ENCODE peak calls at places on chromosomes 16 and 17, in seven cellular contexts. A is IMR-90, F is mesendoderm, G is trophoblast cell, R is H9, V is H1, B is neuronal stem cell. T is an unnamed sample.

GRCh38 chr16:797120-797420 is 3.5 kb downstream of the GNG13 start:
- DNase-seq in A (no peak), V (no peak), B (no peak), F (peak), G (no peak), R (peak), T (no peak)

GRCh38 chr16:56993204-56993603 is 3.8 kb downstream of the NLRC5 start:
- DNase-seq in G (no peak), F (no peak), V (no peak), A (peak), B (no peak), R (no peak), T (no peak)

GRCh38 chr17:72440961-72441360 is 320.1 kb downstream of the SOX9 start:
- DNase-seq in F (no peak), B (no peak), G (no peak), R (no peak), A (no peak), V (no peak), T (no peak)

GRCh38 chr17:70313031-70313430 is 143.7 kb downstream of the KCNJ2 start:
- DNase-seq in B (no peak), A (peak), G (no peak), R (no peak), F (no peak), V (no peak), T (no peak)

GRCh38 chr16:87794485-87795078 is 28.8 kb upstream of the KLHDC4 start:
- DNase-seq in G (peak), R (no peak), F (no peak), V (no peak), B (no peak), A (no peak), T (no peak)

GRCh38 chr17:28398280-28398981 is 7.6 kb downstream of the SLC46A1 start:
- DNase-seq in G (no peak), B (no peak), F (no peak), A (peak), R (no peak), V (no peak), T (no peak)

GRCh38 chr17:58254803-58255202 is 16.4 kb downstream of the LPO start:
- DNase-seq in G (no peak), V (no peak), B (no peak), A (no peak), F (peak), R (peak), T (no peak)

GRCh38 chr16:63690267-63690666 is 1431.6 kb downstream of the CDH11 start:
- DNase-seq in B (no peak), R (no peak), G (no peak), V (no peak), A (no peak), F (no peak), T (no peak)

GRCh38 chr17:6052926-6053325 is 17.3 kb upstream of the WSCD1 start:
- DNase-seq in B (no peak), A (no peak), F (no peak), R (no peak), G (no peak), V (no peak), T (no peak)

DNA sequence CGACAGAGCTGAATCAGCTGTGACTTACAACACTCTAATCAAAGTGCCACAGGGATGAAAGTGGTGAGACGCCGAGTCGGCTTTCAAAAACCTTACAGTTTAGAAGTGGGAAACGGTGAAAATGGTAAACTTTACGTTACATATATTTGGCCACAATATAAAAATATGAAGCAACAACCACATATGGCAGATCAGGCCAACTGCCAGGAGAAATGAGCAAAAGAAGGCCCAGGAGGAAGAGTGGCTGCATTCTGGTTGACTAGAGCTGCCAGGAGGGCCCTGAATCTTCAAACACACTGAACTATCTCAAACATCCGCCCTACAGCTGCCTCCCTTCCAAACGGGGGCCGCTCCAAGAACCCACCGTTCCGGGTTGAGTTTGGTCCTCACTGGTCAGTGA is 56.3 kb downstream of the MRM3 start:
- DNase-seq in F (no peak), R (no peak), G (no peak), B (no peak), A (no peak), V (no peak), T (no peak)
- H3K4ac ChIP-seq in F (no peak), R (no peak), G (no peak), B (no peak), A (no peak), V (no peak), T (no peak)

GRCh38 chr17:11589706-11590105 is 8.6 kb upstream of the DNAH9 start:
- DNase-seq in R (peak), A (no peak), F (no peak), V (no peak), G (no peak), B (no peak), T (no peak)
- H2BK5ac ChIP-seq in R (no peak), A (no peak), F (no peak), V (no peak), G (no peak), B (no peak), T (no peak)

DNA sequence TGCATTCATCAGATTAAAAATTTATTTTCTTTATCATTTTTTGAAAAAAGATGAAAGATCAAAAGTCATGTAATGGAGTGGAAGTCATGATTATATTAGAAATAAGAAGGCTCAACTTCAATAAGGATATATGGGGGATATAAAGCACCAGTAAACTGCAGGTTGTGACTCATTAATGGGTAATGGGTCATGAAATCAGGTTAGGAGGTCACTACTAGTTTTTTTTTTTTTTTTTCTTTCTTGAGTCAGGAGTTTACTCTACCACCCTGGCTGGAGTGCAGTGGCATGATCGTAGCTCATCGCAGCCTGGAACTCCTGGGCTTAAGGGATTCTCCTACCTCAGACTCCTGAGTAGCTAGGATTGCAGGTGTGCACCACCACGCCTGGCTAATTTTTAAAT is 14.3 kb downstream of the EFCAB13 start:
- DNase-seq in B (no peak), R (no peak), A (no peak), V (no peak), G (no peak), F (no peak), T (no peak)
- H3K4ac ChIP-seq in B (no peak), R (no peak), A (no peak), V (no peak), G (no peak), F (no peak), T (no peak)

GRCh38 chr16:11245222-11245737 is 10.7 kb downstream of the SOCS1 start:
- DNase-seq in V (no peak), G (no peak), B (no peak), A (no peak), R (no peak), F (no peak), T (no peak)

GRCh38 chr16:11242658-11243057 is 13.3 kb downstream of the SOCS1 start:
- DNase-seq in B (no peak), R (no peak), F (no peak), A (no peak), V (no peak), G (no peak), T (no peak)

GRCh38 chr16:11249233-11250061 is 6.6 kb downstream of the SOCS1 start:
- DNase-seq in V (no peak), R (no peak), F (no peak), G (no peak), B (no peak), A (peak), T (no peak)

GRCh38 chr16:11248133-11248532 is 7.9 kb downstream of the SOCS1 start:
- DNase-seq in V (no peak), B (no peak), G (no peak), F (no peak), A (peak), R (no peak), T (no peak)

GRCh38 chr16:11245988-11246387 is 10.0 kb downstream of the SOCS1 start:
- DNase-seq in A (no peak), V (no peak), R (no peak), F (no peak), B (no peak), G (no peak), T (no peak)
- H2BK5ac ChIP-seq in A (no peak), V (no peak), R (no peak), F (no peak), B (no peak), G (no peak), T (no peak)